ENCODE peak calls at places on chromosomes 2 and 18, in ten cellular contexts. O, R, Q, C, Y, Z, U, X, V and F are unnamed samples.

GRCh38 chr2:164943289-164943688 is 12.0 kb downstream of the SLC38A11 start:
- DNase-seq in O (no peak), R (no peak), Q (no peak), C (no peak), Y (no peak), Z (no peak), U (no peak), X (no peak), V (no peak), F (no peak)

GRCh38 chr2:74927617-74928016 is 30.8 kb upstream of the POLE4 start:
- DNase-seq in O (no peak), R (no peak), Q (no peak), C (no peak), Y (no peak), Z (no peak), U (no peak), X (no peak), V (no peak), F (no peak)

GRCh38 chr2:99710720-99711612 is 221.1 kb upstream of the REV1 start:
- DNase-seq in O (no peak), R (peak), Q (no peak), C (no peak), Y (peak), Z (no peak), U (no peak), X (no peak), V (no peak), F (no peak)

GRCh38 chr2:207683879-207684627 is 27.4 kb upstream of the CCNYL1 start:
- DNase-seq in O (no peak), R (peak), Q (no peak), C (no peak), Y (no peak), Z (no peak), U (no peak), X (no peak), V (no peak), F (no peak)

GRCh38 chr18:76349067-76349715 is 145.9 kb downstream of the ZNF516 start:
- DNase-seq in O (peak), R (peak), Q (peak), C (peak), Y (peak), Z (peak), U (peak), X (peak), V (peak), F (no peak)

GRCh38 chr18:32469190-32469611 is 1.5 kb downstream of the GAREM1 start:
- DNase-seq in O (no peak), R (peak), Q (peak), C (peak), Y (peak), Z (no peak), U (no peak), X (peak), V (no peak), F (peak)

GRCh38 chr2:241036397-241036963 is 38.1 kb downstream of the SNED1 start:
- DNase-seq in O (peak), R (no peak), Q (peak), C (peak), Y (peak), Z (no peak), U (no peak), X (peak), V (no peak), F (no peak)

GRCh38 chr2:159177357-159177756 is 109.1 kb downstream of the WDSUB1 start:
- DNase-seq in O (no peak), R (no peak), Q (no peak), C (no peak), Y (no peak), Z (no peak), U (no peak), X (no peak), V (no peak), F (no peak)

GRCh38 chr2:69201243-69201642 is 185.8 kb downstream of the GFPT1 start:
- DNase-seq in O (no peak), R (no peak), Q (no peak), C (no peak), Y (no peak), Z (no peak), U (no peak), X (no peak), V (no peak), F (no peak)

GRCh38 chr18:24014986-24015896 is 687 bp downstream of the TTC39C start:
- DNase-seq in O (peak), R (peak), Q (peak), C (peak), Y (peak), Z (peak), U (no peak), X (peak), V (no peak), F (peak)

GRCh38 chr2:14188431-14188830 is 444.1 kb upstream of the LRATD1 start:
- DNase-seq in O (no peak), R (no peak), Q (no peak), C (no peak), Y (no peak), Z (no peak), U (no peak), X (no peak), V (no peak), F (no peak)

GRCh38 chr2:235468978-235469694 is 24.7 kb upstream of the AGAP1 start:
- DNase-seq in O (no peak), R (peak), Q (no peak), C (no peak), Y (no peak), Z (no peak), U (no peak), X (no peak), V (peak), F (no peak)

GRCh38 chr2:207953354-207953753 is 72.0 kb downstream of the PLEKHM3 start:
- DNase-seq in O (no peak), R (no peak), Q (no peak), C (no peak), Y (no peak), Z (no peak), U (no peak), X (no peak), V (no peak), F (no peak)

GRCh38 chr18:32298289-32298688 is 108.5 kb downstream of the MEP1B start:
- DNase-seq in O (no peak), R (no peak), Q (no peak), C (no peak), Y (no peak), Z (no peak), U (no peak), X (no peak), V (no peak), F (no peak)

GRCh38 chr2:114550895-114551793 is 108.7 kb downstream of the DPP10 start:
- DNase-seq in O (no peak), R (peak), Q (peak), C (peak), Y (peak), Z (peak), U (peak), X (peak), V (peak), F (no peak)

GRCh38 chr2:15940661-15941482 is 522 bp downstream of the MYCN start:
- DNase-seq in O (no peak), R (peak), Q (peak), C (peak), Y (peak), Z (peak), U (no peak), X (peak), V (no peak), F (no peak)

GRCh38 chr18:40012931-40013609 is 1942.0 kb upstream of the PIK3C3 start:
- DNase-seq in O (no peak), R (no peak), Q (no peak), C (no peak), Y (no peak), Z (no peak), U (no peak), X (no peak), V (no peak), F (no peak)

GRCh38 chr18:3508576-3509559 is 58.9 kb downstream of the TGIF1 start:
- DNase-seq in O (no peak), R (no peak), Q (no peak), C (no peak), Y (no peak), Z (no peak), U (no peak), X (no peak), V (peak), F (no peak)

GRCh38 chr18:45482286-45482685 is 133.0 kb upstream of the SLC14A2 start:
- DNase-seq in O (no peak), R (no peak), Q (no peak), C (no peak), Y (no peak), Z (no peak), U (no peak), X (no peak), V (no peak), F (no peak)

GRCh38 chr2:168851674-168852320 is 38.4 kb downstream of the SPC25 start:
- DNase-seq in O (no peak), R (peak), Q (no peak), C (no peak), Y (no peak), Z (no peak), U (no peak), X (no peak), V (no peak), F (no peak)

GRCh38 chr2:79180092-79180491 is 20.5 kb upstream of the REG3A start:
- DNase-seq in O (no peak), R (no peak), Q (no peak), C (no peak), Y (no peak), Z (no peak), U (no peak), X (no peak), V (no peak), F (no peak)

GRCh38 chr2:48719480-48720177 is 35.9 kb downstream of the LHCGR start:
- DNase-seq in O (no peak), R (no peak), Q (no peak), C (no peak), Y (no peak), Z (no peak), U (no peak), X (no peak), V (no peak), F (no peak)

GRCh38 chr2:149765636-149766035 is 178.1 kb upstream of the MMADHC start:
- DNase-seq in O (no peak), R (no peak), Q (no peak), C (no peak), Y (no peak), Z (no peak), U (no peak), X (no peak), V (no peak), F (no peak)

GRCh38 chr2:230564805-230565779 is 147.6 kb upstream of the CAB39 start:
- DNase-seq in O (no peak), R (peak), Q (no peak), C (no peak), Y (no peak), Z (no peak), U (no peak), X (no peak), V (no peak), F (no peak)

GRCh38 chr2:24559714-24560113 is 68.7 kb downstream of the NCOA1 start:
- DNase-seq in O (no peak), R (peak), Q (no peak), C (no peak), Y (no peak), Z (no peak), U (no peak), X (no peak), V (no peak), F (no peak)

GRCh38 chr18:54388203-54389142 is 30.8 kb downstream of the C18orf54 start:
- DNase-seq in O (no peak), R (peak), Q (peak), C (peak), Y (peak), Z (no peak), U (peak), X (peak), V (no peak), F (no peak)

GRCh38 chr2:219484343-219485200 is 14.1 kb upstream of the GMPPA start:
- DNase-seq in O (no peak), R (peak), Q (no peak), C (no peak), Y (peak), Z (no peak), U (no peak), X (no peak), V (no peak), F (no peak)

GRCh38 chr18:10234912-10235439 is 219.5 kb upstream of the APCDD1 start:
- DNase-seq in O (no peak), R (peak), Q (no peak), C (no peak), Y (peak), Z (no peak), U (no peak), X (no peak), V (no peak), F (no peak)

GRCh38 chr2:158968396-158969161 is at the start of gene TANC1:
- DNase-seq in O (no peak), R (peak), Q (peak), C (peak), Y (peak), Z (peak), U (no peak), X (peak), V (peak), F (peak)

GRCh38 chr2:205706769-205707375 is 24.6 kb downstream of the NRP2 start:
- DNase-seq in O (no peak), R (peak), Q (peak), C (peak), Y (no peak), Z (peak), U (no peak), X (peak), V (no peak), F (no peak)

GRCh38 chr2:96876036-96876810 is 6.3 kb upstream of the SEMA4C start:
- DNase-seq in O (no peak), R (peak), Q (no peak), C (no peak), Y (no peak), Z (no peak), U (no peak), X (no peak), V (no peak), F (no peak)